ENCODE peak calls at places on chromosomes 6 and 20, in five cellular contexts. One of them, this sample, is unnamed.

GRCh38 chr6:82145926-82146452 is 101.6 kb downstream of the IBTK start:
- DNase-seq in HepG2: no peak
- DNase-seq in GM23248: no peak
- DNase-seq in K562: no peak
- DNase-seq in HCT116: no peak
- DNase-seq in this sample: no peak

GRCh38 chr6:659179-659578 is 2.3 kb upstream of the HUS1B start:
- DNase-seq in HepG2: no peak
- DNase-seq in GM23248: no peak
- DNase-seq in K562: no peak
- DNase-seq in HCT116: no peak
- DNase-seq in this sample: no peak

GRCh38 chr6:96186094-96186493 is 170.3 kb downstream of the FUT9 start:
- DNase-seq in HepG2: no peak
- DNase-seq in GM23248: no peak
- DNase-seq in K562: no peak
- DNase-seq in HCT116: no peak
- DNase-seq in this sample: no peak

GRCh38 chr6:25173232-25173631 is 105.9 kb upstream of the CARMIL1 start:
- DNase-seq in HepG2: no peak
- DNase-seq in GM23248: no peak
- DNase-seq in K562: no peak
- DNase-seq in HCT116: no peak
- DNase-seq in this sample: no peak

GRCh38 chr20:19783966-19784401 is 25.9 kb downstream of the RIN2 start:
- DNase-seq in HepG2: peak; percentile 49
- DNase-seq in GM23248: peak; percentile 44
- DNase-seq in K562: no peak
- DNase-seq in HCT116: no peak
- DNase-seq in this sample: no peak

GRCh38 chr6:33066917-33067521 is 6.4 kb downstream of the HLA-DPA1 start:
- DNase-seq in HepG2: no peak
- DNase-seq in GM23248: no peak
- DNase-seq in K562: no peak
- DNase-seq in HCT116: no peak
- DNase-seq in this sample: no peak

GRCh38 chr20:62506087-62506486 is 30.3 kb upstream of the GATA5 start:
- DNase-seq in HepG2: no peak
- DNase-seq in GM23248: no peak
- DNase-seq in K562: no peak
- DNase-seq in HCT116: no peak
- DNase-seq in this sample: no peak

GRCh38 chr20:48397689-48398005 is 430.2 kb downstream of the PREX1 start:
- DNase-seq in HepG2: no peak
- DNase-seq in GM23248: no peak
- DNase-seq in K562: no peak
- DNase-seq in HCT116: no peak
- DNase-seq in this sample: no peak

GRCh38 chr6:85355816-85356215 is 94.1 kb upstream of the NT5E start:
- DNase-seq in HepG2: no peak
- DNase-seq in GM23248: no peak
- DNase-seq in K562: no peak
- DNase-seq in HCT116: no peak
- DNase-seq in this sample: no peak

GRCh38 chr6:153160221-153160620 is 29.1 kb upstream of the RGS17 start:
- DNase-seq in HepG2: peak; percentile 64
- DNase-seq in GM23248: no peak
- DNase-seq in K562: no peak
- DNase-seq in HCT116: no peak
- DNase-seq in this sample: no peak

GRCh38 chr6:128098000-128098581 is 197.2 kb upstream of the THEMIS start:
- DNase-seq in HepG2: no peak
- DNase-seq in GM23248: peak; percentile 19
- DNase-seq in K562: no peak
- DNase-seq in HCT116: no peak
- DNase-seq in this sample: no peak

GRCh38 chr6:12271594-12271993 is 18.6 kb upstream of the EDN1 start:
- DNase-seq in HepG2: no peak
- DNase-seq in GM23248: no peak
- DNase-seq in K562: no peak
- DNase-seq in HCT116: no peak
- DNase-seq in this sample: no peak

GRCh38 chr6:42367353-42368011 is 84.2 kb downstream of the TRERF1 start:
- DNase-seq in HepG2: no peak
- DNase-seq in GM23248: no peak
- DNase-seq in K562: peak; percentile 46
- DNase-seq in HCT116: no peak
- DNase-seq in this sample: no peak

GRCh38 chr20:57792386-57793095 is 82.7 kb upstream of the PMEPA1 start:
- DNase-seq in HepG2: no peak
- DNase-seq in GM23248: peak; percentile 37
- DNase-seq in K562: no peak
- DNase-seq in HCT116: no peak
- DNase-seq in this sample: no peak

GRCh38 chr6:13488015-13488895 is 855 bp upstream of the GFOD1 start:
- DNase-seq in HepG2: no peak
- DNase-seq in GM23248: peak; percentile 57
- DNase-seq in K562: no peak
- DNase-seq in HCT116: no peak
- DNase-seq in this sample: no peak

GRCh38 chr20:63969851-63970713 is at the start of gene ZNF512B:
- DNase-seq in HepG2: peak; percentile 66
- DNase-seq in GM23248: peak; percentile 76
- DNase-seq in K562: peak; percentile 95
- DNase-seq in HCT116: no peak
- DNase-seq in this sample: no peak

GRCh38 chr6:48111143-48111506 is at the start of gene PTCHD4:
- DNase-seq in HepG2: peak; percentile 86
- DNase-seq in GM23248: peak; percentile 52
- DNase-seq in K562: no peak
- DNase-seq in HCT116: peak; percentile 13
- DNase-seq in this sample: no peak

GRCh38 chr6:126228001-126228791 is 111.7 kb upstream of the CENPW start:
- DNase-seq in HepG2: no peak
- DNase-seq in GM23248: no peak
- DNase-seq in K562: peak; percentile 15
- DNase-seq in HCT116: no peak
- DNase-seq in this sample: no peak

GRCh38 chr6:21447987-21448386 is 145.6 kb upstream of the SOX4 start:
- DNase-seq in HepG2: no peak
- DNase-seq in GM23248: no peak
- DNase-seq in K562: no peak
- DNase-seq in HCT116: no peak
- DNase-seq in this sample: no peak

GRCh38 chr20:39886650-39887190 is 802.3 kb downstream of the MAFB start:
- DNase-seq in HepG2: no peak
- DNase-seq in GM23248: peak; percentile 21
- DNase-seq in K562: no peak
- DNase-seq in HCT116: no peak
- DNase-seq in this sample: no peak

GRCh38 chr6:128569737-128570438 is 49.5 kb upstream of the PTPRK start:
- DNase-seq in HepG2: no peak
- DNase-seq in GM23248: peak; percentile 96
- DNase-seq in K562: no peak
- DNase-seq in HCT116: peak; percentile 54
- DNase-seq in this sample: no peak

GRCh38 chr6:90469906-90470305 is 117.0 kb downstream of the MAP3K7 start:
- DNase-seq in HepG2: no peak
- DNase-seq in GM23248: no peak
- DNase-seq in K562: no peak
- DNase-seq in HCT116: no peak
- DNase-seq in this sample: no peak

GRCh38 chr6:26224940-26225847 is 138.0 kb downstream of the HFE start:
- DNase-seq in HepG2: no peak
- DNase-seq in GM23248: peak; percentile 49
- DNase-seq in K562: no peak
- DNase-seq in HCT116: no peak
- DNase-seq in this sample: no peak

GRCh38 chr6:143286280-143286795 is 164.2 kb downstream of the ADAT2 start:
- DNase-seq in HepG2: no peak
- DNase-seq in GM23248: peak; percentile 4
- DNase-seq in K562: no peak
- DNase-seq in HCT116: no peak
- DNase-seq in this sample: no peak

GRCh38 chr20:16205505-16205904 is 367.7 kb downstream of the KIF16B start:
- DNase-seq in HepG2: no peak
- DNase-seq in GM23248: peak; percentile 24
- DNase-seq in K562: no peak
- DNase-seq in HCT116: no peak
- DNase-seq in this sample: no peak

GRCh38 chr20:37438464-37439222 is 82.4 kb upstream of the NNAT start:
- DNase-seq in HepG2: no peak
- DNase-seq in GM23248: no peak
- DNase-seq in K562: no peak
- DNase-seq in HCT116: no peak
- DNase-seq in this sample: no peak
- TF ChIP-seq EZH2 in HepG2: no peak
- TF ChIP-seq EZH2 in GM23248: no peak
- TF ChIP-seq EZH2 in K562: no peak
- TF ChIP-seq EZH2 in HCT116: no peak
- TF ChIP-seq EZH2 in this sample: no peak

DNA sequence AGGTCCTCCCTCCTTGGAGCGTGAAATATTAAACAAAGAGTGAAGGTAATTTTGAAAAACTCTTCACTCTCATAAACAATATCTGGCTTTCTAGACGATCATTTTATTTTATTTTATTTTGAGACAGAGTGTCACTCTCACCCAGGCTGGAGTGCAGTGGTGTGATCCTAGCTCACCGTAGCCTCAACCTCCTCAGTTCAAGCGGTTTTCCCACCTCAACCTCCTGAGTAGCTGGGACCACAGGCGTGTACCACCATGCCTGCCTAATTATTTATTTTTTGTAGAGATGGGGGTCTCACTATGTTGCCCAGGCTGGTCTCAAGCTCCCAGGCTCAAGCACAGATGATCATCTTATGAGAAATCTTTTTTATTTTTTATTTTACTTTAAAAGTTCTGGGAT is 16.4 kb downstream of the ZNF831 start:
- DNase-seq in HepG2: no peak
- DNase-seq in GM23248: no peak
- DNase-seq in K562: no peak
- DNase-seq in HCT116: no peak
- DNase-seq in this sample: no peak
- TF ChIP-seq EZH2 in HepG2: no peak
- TF ChIP-seq EZH2 in GM23248: no peak
- TF ChIP-seq EZH2 in K562: no peak
- TF ChIP-seq EZH2 in HCT116: no peak
- TF ChIP-seq EZH2 in this sample: no peak

GRCh38 chr20:21521596-21522478 is 8.0 kb upstream of the NKX2-2 start:
- DNase-seq in HepG2: no peak
- DNase-seq in GM23248: no peak
- DNase-seq in K562: no peak
- DNase-seq in HCT116: no peak
- DNase-seq in this sample: no peak
- TF ChIP-seq EZH2 in HepG2: peak; percentile 88
- TF ChIP-seq EZH2 in GM23248: no peak
- TF ChIP-seq EZH2 in K562: no peak
- TF ChIP-seq EZH2 in HCT116: no peak
- TF ChIP-seq EZH2 in this sample: no peak

GRCh38 chr20:58839991-58840747 is 10.5 kb downstream of the GNAS-AS1 start:
- DNase-seq in HepG2: no peak
- DNase-seq in GM23248: no peak
- DNase-seq in K562: no peak
- DNase-seq in HCT116: no peak
- DNase-seq in this sample: no peak
- TF ChIP-seq EZH2 in HepG2: no peak
- TF ChIP-seq EZH2 in GM23248: no peak
- TF ChIP-seq EZH2 in K562: no peak
- TF ChIP-seq EZH2 in HCT116: no peak
- TF ChIP-seq EZH2 in this sample: no peak

This sample was measured in SK-N-MC.